ENCODE peak calls at places on chromosomes 5 and 9, in nine cellular contexts. One of them, this sample, is unnamed.

GRCh38 chr9:97518909-97519307 is 17.4 kb downstream of the TMOD1 start:
- DNase-seq in right lobe of liver: no peak
- DNase-seq in IMR-90: peak; percentile 92
- DNase-seq in HCT116: no peak
- DNase-seq in suprapubic skin: no peak
- DNase-seq in heart left ventricle: no peak
- DNase-seq in uterus: peak; percentile 78
- DNase-seq in adrenal gland: peak; percentile 87
- DNase-seq in A549: peak; percentile 79
- DNase-seq in this sample: peak; percentile 80

GRCh38 chr9:36456480-36457115 is 56.5 kb upstream of the RNF38 start:
- DNase-seq in right lobe of liver: no peak
- DNase-seq in IMR-90: peak; percentile 31
- DNase-seq in HCT116: no peak
- DNase-seq in suprapubic skin: no peak
- DNase-seq in heart left ventricle: no peak
- DNase-seq in uterus: no peak
- DNase-seq in adrenal gland: no peak
- DNase-seq in A549: no peak
- DNase-seq in this sample: no peak

GRCh38 chr9:108511200-108511756 is 344.5 kb downstream of the ACTL7B start:
- DNase-seq in right lobe of liver: no peak
- DNase-seq in IMR-90: peak; percentile 85
- DNase-seq in HCT116: no peak
- DNase-seq in suprapubic skin: no peak
- DNase-seq in heart left ventricle: no peak
- DNase-seq in uterus: no peak
- DNase-seq in adrenal gland: no peak
- DNase-seq in A549: no peak
- DNase-seq in this sample: no peak

GRCh38 chr5:79878721-79879336 is 112.2 kb downstream of the MTX3 start:
- DNase-seq in right lobe of liver: no peak
- DNase-seq in IMR-90: no peak
- DNase-seq in HCT116: peak; percentile 31
- DNase-seq in suprapubic skin: no peak
- DNase-seq in heart left ventricle: no peak
- DNase-seq in uterus: no peak
- DNase-seq in adrenal gland: no peak
- DNase-seq in A549: peak; percentile 11
- DNase-seq in this sample: no peak

GRCh38 chr9:123127512-123128075 is 94.1 kb downstream of the GPR21 start:
- DNase-seq in right lobe of liver: no peak
- DNase-seq in IMR-90: no peak
- DNase-seq in HCT116: no peak
- DNase-seq in suprapubic skin: no peak
- DNase-seq in heart left ventricle: no peak
- DNase-seq in uterus: no peak
- DNase-seq in adrenal gland: no peak
- DNase-seq in A549: no peak
- DNase-seq in this sample: no peak

GRCh38 chr5:14504332-14504727 is 77.3 kb upstream of the OTULINL start:
- DNase-seq in right lobe of liver: no peak
- DNase-seq in IMR-90: no peak
- DNase-seq in HCT116: no peak
- DNase-seq in suprapubic skin: no peak
- DNase-seq in heart left ventricle: no peak
- DNase-seq in uterus: no peak
- DNase-seq in adrenal gland: no peak
- DNase-seq in A549: no peak
- DNase-seq in this sample: no peak

GRCh38 chr5:154727361-154727760 is 27.8 kb upstream of the LARP1 start:
- DNase-seq in right lobe of liver: no peak
- DNase-seq in IMR-90: no peak
- DNase-seq in HCT116: no peak
- DNase-seq in suprapubic skin: no peak
- DNase-seq in heart left ventricle: no peak
- DNase-seq in uterus: no peak
- DNase-seq in adrenal gland: no peak
- DNase-seq in A549: no peak
- DNase-seq in this sample: no peak

GRCh38 chr5:141100243-141100805 is at the start of gene PCDHB3:
- DNase-seq in right lobe of liver: no peak
- DNase-seq in IMR-90: peak; percentile 16
- DNase-seq in HCT116: peak; percentile 16
- DNase-seq in suprapubic skin: no peak
- DNase-seq in heart left ventricle: peak; percentile 71
- DNase-seq in uterus: no peak
- DNase-seq in adrenal gland: no peak
- DNase-seq in A549: peak; percentile 20
- DNase-seq in this sample: no peak

GRCh38 chr5:3542158-3542557 is 53.5 kb upstream of the IRX1 start:
- DNase-seq in right lobe of liver: no peak
- DNase-seq in IMR-90: no peak
- DNase-seq in HCT116: no peak
- DNase-seq in suprapubic skin: no peak
- DNase-seq in heart left ventricle: no peak
- DNase-seq in uterus: no peak
- DNase-seq in adrenal gland: no peak
- DNase-seq in A549: no peak
- DNase-seq in this sample: no peak

GRCh38 chr5:74056789-74057164 is 430.8 kb downstream of the ARHGEF28 start:
- DNase-seq in right lobe of liver: no peak
- DNase-seq in IMR-90: peak; percentile 33
- DNase-seq in HCT116: no peak
- DNase-seq in suprapubic skin: no peak
- DNase-seq in heart left ventricle: no peak
- DNase-seq in uterus: no peak
- DNase-seq in adrenal gland: peak; percentile 29
- DNase-seq in A549: peak; percentile 56
- DNase-seq in this sample: peak; percentile 60

GRCh38 chr9:104069288-104069687 is 24.8 kb upstream of the SMC2 start:
- DNase-seq in right lobe of liver: no peak
- DNase-seq in IMR-90: no peak
- DNase-seq in HCT116: no peak
- DNase-seq in suprapubic skin: no peak
- DNase-seq in heart left ventricle: no peak
- DNase-seq in uterus: no peak
- DNase-seq in adrenal gland: no peak
- DNase-seq in A549: no peak
- DNase-seq in this sample: no peak

GRCh38 chr9:120513825-120514598 is 66.0 kb downstream of the CDK5RAP2 start:
- DNase-seq in right lobe of liver: no peak
- DNase-seq in IMR-90: no peak
- DNase-seq in HCT116: no peak
- DNase-seq in suprapubic skin: no peak
- DNase-seq in heart left ventricle: no peak
- DNase-seq in uterus: no peak
- DNase-seq in adrenal gland: no peak
- DNase-seq in A549: no peak
- DNase-seq in this sample: no peak

GRCh38 chr9:91395553-91396470 is 27.8 kb downstream of the NFIL3 start:
- DNase-seq in right lobe of liver: no peak
- DNase-seq in IMR-90: peak; percentile 93
- DNase-seq in HCT116: no peak
- DNase-seq in suprapubic skin: no peak
- DNase-seq in heart left ventricle: no peak
- DNase-seq in uterus: no peak
- DNase-seq in adrenal gland: no peak
- DNase-seq in A549: no peak
- DNase-seq in this sample: no peak

GRCh38 chr5:131193106-131193505 is 22.4 kb downstream of the LYRM7 start:
- DNase-seq in right lobe of liver: no peak
- DNase-seq in IMR-90: peak; percentile 50
- DNase-seq in HCT116: no peak
- DNase-seq in suprapubic skin: no peak
- DNase-seq in heart left ventricle: no peak
- DNase-seq in uterus: no peak
- DNase-seq in adrenal gland: no peak
- DNase-seq in A549: no peak
- DNase-seq in this sample: no peak

GRCh38 chr5:124402144-124402581 is 344.3 kb downstream of the ZNF608 start:
- DNase-seq in right lobe of liver: no peak
- DNase-seq in IMR-90: peak; percentile 45
- DNase-seq in HCT116: no peak
- DNase-seq in suprapubic skin: peak; percentile 82
- DNase-seq in heart left ventricle: no peak
- DNase-seq in uterus: no peak
- DNase-seq in adrenal gland: no peak
- DNase-seq in A549: peak; percentile 26
- DNase-seq in this sample: peak; percentile 75

GRCh38 chr5:81750308-81751008 is 439 bp downstream of the SSBP2 start:
- DNase-seq in right lobe of liver: no peak
- DNase-seq in IMR-90: no peak
- DNase-seq in HCT116: no peak
- DNase-seq in suprapubic skin: no peak
- DNase-seq in heart left ventricle: peak; percentile 73
- DNase-seq in uterus: no peak
- DNase-seq in adrenal gland: no peak
- DNase-seq in A549: no peak
- DNase-seq in this sample: no peak

GRCh38 chr5:1883120-1883924 is 597 bp upstream of the IRX4 start:
- DNase-seq in right lobe of liver: no peak
- DNase-seq in IMR-90: no peak
- DNase-seq in HCT116: no peak
- DNase-seq in suprapubic skin: no peak
- DNase-seq in heart left ventricle: peak; percentile 65
- DNase-seq in uterus: no peak
- DNase-seq in adrenal gland: no peak
- DNase-seq in A549: peak; percentile 42
- DNase-seq in this sample: no peak

GRCh38 chr5:135340568-135340967 is 58.5 kb downstream of the MACROH2A1 start:
- DNase-seq in right lobe of liver: no peak
- DNase-seq in IMR-90: no peak
- DNase-seq in HCT116: no peak
- DNase-seq in suprapubic skin: peak; percentile 9
- DNase-seq in heart left ventricle: no peak
- DNase-seq in uterus: no peak
- DNase-seq in adrenal gland: no peak
- DNase-seq in A549: no peak
- DNase-seq in this sample: no peak

GRCh38 chr5:73678807-73679206 is 52.8 kb downstream of the ARHGEF28 start:
- DNase-seq in right lobe of liver: no peak
- DNase-seq in IMR-90: no peak
- DNase-seq in HCT116: no peak
- DNase-seq in suprapubic skin: no peak
- DNase-seq in heart left ventricle: no peak
- DNase-seq in uterus: no peak
- DNase-seq in adrenal gland: no peak
- DNase-seq in A549: no peak
- DNase-seq in this sample: no peak

GRCh38 chr9:86350006-86350755 is 4.0 kb downstream of the TUT7 start:
- DNase-seq in right lobe of liver: no peak
- DNase-seq in IMR-90: no peak
- DNase-seq in HCT116: no peak
- DNase-seq in suprapubic skin: no peak
- DNase-seq in heart left ventricle: no peak
- DNase-seq in uterus: no peak
- DNase-seq in adrenal gland: no peak
- DNase-seq in A549: no peak
- DNase-seq in this sample: no peak

GRCh38 chr5:56152437-56152836 is 80.7 kb downstream of the ANKRD55 start:
- DNase-seq in right lobe of liver: no peak
- DNase-seq in IMR-90: no peak
- DNase-seq in HCT116: no peak
- DNase-seq in suprapubic skin: no peak
- DNase-seq in heart left ventricle: no peak
- DNase-seq in uterus: no peak
- DNase-seq in adrenal gland: no peak
- DNase-seq in A549: no peak
- DNase-seq in this sample: no peak
- H3K4me3 ChIP-seq in right lobe of liver: no peak overlapping the region
- H3K4me3 ChIP-seq in IMR-90: no peak overlapping the region
- H3K4me3 ChIP-seq in HCT116: no peak overlapping the region
- H3K4me3 ChIP-seq in suprapubic skin: no peak overlapping the region
- H3K4me3 ChIP-seq in heart left ventricle: no peak overlapping the region
- H3K4me3 ChIP-seq in uterus: no peak overlapping the region
- H3K4me3 ChIP-seq in adrenal gland: no peak overlapping the region
- H3K4me3 ChIP-seq in A549: no peak overlapping the region
- H3K4me3 ChIP-seq in this sample: no peak overlapping the region

DNA sequence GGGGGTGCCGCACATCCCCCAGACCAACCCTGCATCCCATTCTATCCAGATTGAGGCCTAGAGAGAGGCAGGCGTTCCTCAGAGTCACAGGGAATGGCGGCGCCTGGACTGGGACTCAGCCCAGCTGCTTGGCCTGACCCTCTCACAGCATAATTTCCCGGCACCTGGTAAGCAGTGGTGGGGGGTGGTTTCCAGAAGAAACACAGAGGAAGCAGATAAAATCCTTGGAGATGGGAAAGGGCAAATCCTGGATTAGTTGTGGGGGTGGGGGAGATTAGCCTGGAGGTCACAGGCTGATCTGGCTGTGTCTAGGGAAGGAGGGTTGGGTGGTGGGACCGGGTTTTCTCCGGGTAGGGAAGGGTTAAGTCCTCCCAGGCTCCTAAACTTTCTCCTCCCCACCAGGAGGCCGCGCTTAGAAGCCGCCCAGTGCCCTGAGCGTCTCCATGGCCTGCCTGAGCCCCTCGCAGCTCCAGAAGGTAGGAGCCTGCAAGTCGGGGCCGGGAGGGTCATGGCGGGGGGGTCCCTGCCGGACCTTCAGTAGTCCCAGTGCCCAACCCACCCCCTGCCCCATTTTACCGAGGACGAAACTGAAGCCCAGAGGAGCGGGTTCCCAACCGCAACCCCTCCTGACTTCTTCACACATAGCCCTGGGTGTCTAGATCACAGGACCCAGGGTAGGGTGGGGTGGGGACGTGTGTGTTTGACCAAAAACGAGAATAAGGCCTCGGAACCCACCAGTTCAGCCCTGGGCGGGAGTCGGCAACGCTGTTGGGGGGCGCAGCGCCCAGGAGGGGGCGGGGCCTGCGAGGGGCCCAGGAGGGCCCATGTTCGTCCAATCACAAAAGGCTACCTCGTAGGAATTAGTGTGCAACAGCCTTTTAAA is 1.3 kb downstream of the PHYHD1 start:
- DNase-seq in right lobe of liver: peak; percentile 64
- DNase-seq in IMR-90: peak; percentile 50
- DNase-seq in HCT116: no peak
- DNase-seq in suprapubic skin: no peak
- DNase-seq in heart left ventricle: peak; percentile 79
- DNase-seq in uterus: peak; percentile 79
- DNase-seq in adrenal gland: peak; percentile 75
- DNase-seq in A549: no peak
- DNase-seq in this sample: peak; percentile 42
- TF ChIP-seq POLR2A in right lobe of liver: no peak
- TF ChIP-seq POLR2A in IMR-90: no peak
- TF ChIP-seq POLR2A in HCT116: peak; percentile 37
- TF ChIP-seq POLR2A in suprapubic skin: no peak
- TF ChIP-seq POLR2A in heart left ventricle: no peak
- TF ChIP-seq POLR2A in uterus: no peak
- TF ChIP-seq POLR2A in adrenal gland: no peak
- TF ChIP-seq POLR2A in A549: no peak
- TF ChIP-seq POLR2A in this sample: peak; percentile 55

GRCh38 chr5:180818275-180818674 is 15.7 kb upstream of the MGAT1 start:
- DNase-seq in right lobe of liver: no peak
- DNase-seq in IMR-90: no peak
- DNase-seq in HCT116: no peak
- DNase-seq in suprapubic skin: no peak
- DNase-seq in heart left ventricle: no peak
- DNase-seq in uterus: no peak
- DNase-seq in adrenal gland: no peak
- DNase-seq in A549: no peak
- DNase-seq in this sample: no peak
- H3K4me1 ChIP-seq in right lobe of liver: no peaks in the 10 kb centered on the region
- H3K4me1 ChIP-seq in IMR-90: peaks cover 11% of the 10 kb centered on the region
- H3K4me1 ChIP-seq in HCT116: no peaks in the 10 kb centered on the region
- H3K4me1 ChIP-seq in suprapubic skin: peaks cover 53% of the 10 kb centered on the region
- H3K4me1 ChIP-seq in heart left ventricle: peaks cover 53% of the 10 kb centered on the region
- H3K4me1 ChIP-seq in uterus: peaks cover 3% of the 10 kb centered on the region
- H3K4me1 ChIP-seq in adrenal gland: peaks cover 56% of the 10 kb centered on the region
- H3K4me1 ChIP-seq in A549: no peaks in the 10 kb centered on the region
- H3K4me1 ChIP-seq in this sample: no peaks in the 10 kb centered on the region

GRCh38 chr9:134026561-134026960 is 1.3 kb downstream of the BRD3OS start:
- DNase-seq in right lobe of liver: no peak
- DNase-seq in IMR-90: no peak
- DNase-seq in HCT116: no peak
- DNase-seq in suprapubic skin: no peak
- DNase-seq in heart left ventricle: no peak
- DNase-seq in uterus: peak; percentile 37
- DNase-seq in adrenal gland: peak; percentile 51
- DNase-seq in A549: no peak
- DNase-seq in this sample: no peak
- H3K4me3 ChIP-seq in right lobe of liver: no peak overlapping the region
- H3K4me3 ChIP-seq in IMR-90: no peak overlapping the region
- H3K4me3 ChIP-seq in HCT116: peak overlapping the region; percentile 73
- H3K4me3 ChIP-seq in suprapubic skin: no peak overlapping the region
- H3K4me3 ChIP-seq in heart left ventricle: peak overlapping the region; percentile 86
- H3K4me3 ChIP-seq in uterus: no peak overlapping the region
- H3K4me3 ChIP-seq in adrenal gland: no peak overlapping the region
- H3K4me3 ChIP-seq in A549: no peak overlapping the region
- H3K4me3 ChIP-seq in this sample: no peak overlapping the region

This sample was measured in prostate gland.